ENCODE peak calls at places on chromosomes 2 and 18, in four cellular contexts. T, B, S and V are unnamed samples.

GRCh38 chr2:149787206-149787605 is 199.6 kb upstream of the MMADHC start:
- DNase-seq in S (no peak), B (no peak), T (no peak), V (no peak)

GRCh38 chr2:195535911-195536522 is 121.0 kb upstream of the SLC39A10 start:
- DNase-seq in T (no peak), S (no peak), B (no peak), V (no peak)

GRCh38 chr2:205496777-205497176 is 185.5 kb upstream of the NRP2 start:
- DNase-seq in T (no peak), B (no peak), S (peak; percentile 66), V (no peak)

GRCh38 chr2:28047698-28048097 is 157.2 kb downstream of the BABAM2 start:
- DNase-seq in S (peak; percentile 92), T (no peak), B (no peak), V (no peak)

GRCh38 chr18:54360406-54360805 is 2.7 kb downstream of the C18orf54 start:
- DNase-seq in T (no peak), S (peak; percentile 34), B (no peak), V (no peak)

GRCh38 chr18:75210274-75211001 is at the start of gene TSHZ1:
- DNase-seq in S (peak; percentile 85), B (no peak), T (peak; percentile 51), V (peak; percentile 73)

GRCh38 chr2:9524291-9524690 is 31.3 kb downstream of the ADAM17 start:
- DNase-seq in T (no peak), S (no peak), B (no peak), V (no peak)

GRCh38 chr2:9212661-9213411 is 6.2 kb downstream of the ASAP2 start:
- DNase-seq in S (peak; percentile 55), B (no peak), T (peak; percentile 46), V (no peak)

GRCh38 chr2:65749549-65749948 is 317.1 kb upstream of the SPRED2 start:
- DNase-seq in S (peak; percentile 1), T (no peak), B (no peak), V (no peak)

GRCh38 chr18:55054591-55054990 is 95.3 kb upstream of the CCDC68 start:
- DNase-seq in B (peak; percentile 49), T (no peak), S (no peak), V (no peak)

GRCh38 chr2:120820263-120820884 is 84.7 kb downstream of the GLI2 start:
- DNase-seq in B (no peak), T (no peak), S (peak; percentile 65), V (peak; percentile 81)

GRCh38 chr2:96321230-96322103 is 3.6 kb upstream of the ITPRIPL1 start:
- DNase-seq in T (peak; percentile 52), B (no peak), S (no peak), V (no peak)

GRCh38 chr2:213122730-213123129 is 28.7 kb downstream of the IKZF2 start:
- DNase-seq in S (no peak), B (no peak), T (no peak), V (no peak)

GRCh38 chr2:14427982-14428567 is 204.4 kb upstream of the LRATD1 start:
- DNase-seq in T (no peak), B (no peak), S (no peak), V (no peak)

GRCh38 chr2:157557770-157558169 is 70.9 kb downstream of the ACVR1C start:
- DNase-seq in S (no peak), T (no peak), B (no peak), V (no peak)

GRCh38 chr2:157559890-157560289 is 68.8 kb downstream of the ACVR1C start:
- DNase-seq in S (no peak), T (no peak), B (no peak), V (no peak)

GRCh38 chr2:157559061-157559460 is 69.6 kb downstream of the ACVR1C start:
- DNase-seq in T (no peak), B (no peak), S (no peak), V (no peak)

GRCh38 chr2:157559461-157559860 is 69.2 kb downstream of the ACVR1C start:
- DNase-seq in T (no peak), B (no peak), S (no peak), V (no peak)
- TF ChIP-seq CTCF in T (no peak), B (no peak), S (no peak), V (no peak)

DNA sequence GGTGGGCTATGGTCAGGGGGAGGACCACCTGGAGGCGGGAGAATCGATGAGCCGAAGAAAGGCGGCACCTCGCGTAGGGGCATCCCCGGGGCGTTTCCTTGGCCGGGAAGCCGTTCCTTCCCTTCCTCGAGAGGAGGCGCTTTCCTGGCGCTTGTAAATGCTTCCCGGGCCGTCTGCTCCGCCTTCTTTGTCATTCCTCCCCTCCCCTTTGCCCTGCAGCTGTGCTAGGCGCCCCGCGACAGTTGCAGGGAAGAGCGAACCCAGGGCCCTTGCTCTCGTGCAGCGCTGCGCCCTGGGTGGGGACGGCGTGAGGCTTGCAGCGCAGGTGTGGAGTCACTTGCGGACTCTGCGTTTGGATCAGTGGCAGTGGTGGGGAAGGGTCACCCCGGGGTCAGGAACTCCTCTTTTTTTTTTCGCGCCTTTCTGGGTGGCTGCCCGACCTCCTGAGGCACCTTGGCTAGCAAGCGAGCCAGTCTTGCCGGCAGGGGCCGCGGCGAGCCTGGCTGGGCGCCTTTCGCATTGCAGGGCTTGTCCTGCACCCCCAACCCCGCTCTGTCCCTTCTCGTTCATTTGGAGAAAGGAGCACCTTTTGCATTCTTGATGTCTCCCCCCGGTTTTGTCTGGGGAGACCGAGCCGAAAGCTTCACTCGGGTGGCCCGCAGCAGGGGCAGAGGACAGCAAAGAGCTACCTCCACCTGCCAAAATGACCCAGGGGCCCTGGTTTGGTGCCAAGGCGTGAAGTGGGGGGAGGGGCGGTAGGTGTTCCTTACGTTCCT is 858 bp downstream of the KCNS3 start:
- DNase-seq in B (peak; percentile 55), T (peak; percentile 75), S (peak; percentile 38), V (peak; percentile 43)
- TF ChIP-seq CTCF in B (peak; percentile 10), T (no peak), S (peak; percentile 19), V (peak; percentile 2)

GRCh38 chr18:3666526-3667254 is 216.7 kb downstream of the TGIF1 start:
- DNase-seq in T (no peak), B (no peak), S (no peak), V (no peak)
- TF ChIP-seq CTCF in T (no peak), B (no peak), S (no peak), V (no peak)

GRCh38 chr2:158921599-158922408 is 46.6 kb upstream of the TANC1 start:
- DNase-seq in T (no peak), B (no peak), S (no peak), V (no peak)
- TF ChIP-seq CTCF in T (no peak), B (no peak), S (no peak), V (no peak)

GRCh38 chr18:7926526-7926925 is 359.4 kb downstream of the PTPRM start:
- DNase-seq in S (no peak), B (no peak), T (peak; percentile 40), V (no peak)
- TF ChIP-seq CTCF in S (no peak), B (no peak), T (peak; percentile 15), V (no peak)

DNA sequence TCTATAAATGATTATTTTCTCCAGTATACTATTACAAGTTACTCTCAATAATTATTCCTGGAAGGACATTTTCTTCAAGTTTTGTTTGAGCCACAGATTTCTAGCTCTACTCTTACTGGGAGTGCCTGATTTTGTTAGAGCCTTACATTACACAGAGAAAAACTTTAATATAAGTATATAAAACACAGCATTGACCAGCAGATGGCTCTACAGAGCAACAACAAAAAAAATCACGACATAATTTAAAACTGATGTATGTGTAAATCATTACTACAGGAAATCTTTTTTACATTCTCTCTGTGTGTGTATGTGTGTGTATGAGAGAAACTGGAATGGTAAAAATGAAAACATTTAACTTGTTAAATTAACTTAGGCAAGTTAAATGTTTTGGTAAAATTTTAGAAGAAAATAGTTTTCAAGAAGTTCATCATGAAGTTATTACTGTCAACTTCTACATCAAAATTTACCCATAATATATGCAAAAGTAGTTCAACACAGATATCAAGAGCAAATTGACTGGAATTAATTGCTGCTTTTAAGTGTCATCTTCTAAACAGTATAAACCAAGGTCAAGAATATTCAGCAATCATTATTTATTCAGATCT is 103.3 kb downstream of the MDH1 start:
- DNase-seq in S (peak; percentile 67), B (no peak), T (no peak), V (no peak)
- TF ChIP-seq CTCF in S (peak; percentile 48), B (peak; percentile 76), T (peak; percentile 40), V (peak; percentile 52)

GRCh38 chr18:79677221-79677620 is 2.4 kb upstream of the CTDP1 start:
- DNase-seq in B (no peak), S (no peak), T (no peak), V (no peak)
- TF ChIP-seq CTCF in B (no peak), S (no peak), T (no peak), V (no peak)

DNA sequence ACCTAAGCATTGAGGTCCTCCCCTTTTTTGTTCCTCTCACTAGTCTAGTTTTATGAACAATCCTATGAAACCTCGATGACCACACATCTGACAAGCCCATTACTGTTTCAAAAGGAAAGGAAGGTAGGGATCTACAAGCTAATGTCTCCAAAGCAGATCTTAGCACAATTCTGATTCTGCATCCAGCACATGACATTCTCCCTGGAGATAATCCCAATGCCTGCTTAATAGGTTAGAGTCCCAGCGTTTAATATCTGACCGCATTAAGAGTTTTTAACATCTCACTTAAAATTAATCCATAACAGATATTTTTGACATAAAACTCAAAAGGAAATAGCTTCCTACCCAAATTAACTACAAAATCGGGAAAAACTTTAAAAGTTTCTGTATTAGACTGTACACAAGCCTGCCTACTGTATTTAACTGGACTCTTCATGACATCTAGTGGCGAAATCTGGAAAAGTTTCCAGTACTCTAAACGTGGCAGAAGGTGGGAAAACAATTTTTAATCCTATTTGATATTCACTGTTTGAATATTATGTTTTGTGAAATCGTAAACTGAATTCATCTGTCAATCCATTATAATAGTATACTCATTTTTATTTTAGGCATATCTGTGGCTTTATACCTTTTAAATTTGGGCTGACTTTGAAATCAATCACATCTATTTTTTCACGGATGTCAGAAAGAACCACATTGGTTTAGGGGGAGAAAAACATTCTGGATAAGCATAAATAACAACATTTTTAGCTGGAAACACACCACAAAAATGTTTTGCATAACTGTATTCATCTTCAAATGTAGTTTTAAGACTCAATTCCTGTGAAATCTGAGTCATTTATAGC is 62.4 kb downstream of the TXNL1 start:
- DNase-seq in S (peak; percentile 77), B (no peak), T (no peak), V (peak; percentile 89)
- TF ChIP-seq CTCF in S (peak; percentile 56), B (peak; percentile 90), T (peak; percentile 70), V (peak; percentile 68)

GRCh38 chr2:231928901-231929725 is 2.9 kb upstream of the NPPC start:
- DNase-seq in S (no peak), T (peak; percentile 15), B (no peak), V (no peak)
- TF ChIP-seq CTCF in S (no peak), T (no peak), B (no peak), V (no peak)